ENCODE peak calls at places on chromosome 4, in six cellular contexts. One of them, this sample, is unnamed.

GRCh38 chr4:4339504-4340085 is 47.3 kb upstream of the NSG1 start:
- DNase-seq in epithelial cell of esophagus: peak; percentile 11
- DNase-seq in transverse colon: no peak
- DNase-seq in hepatocyte: peak; percentile 70
- DNase-seq in cardiac fibroblast: peak; percentile 75
- DNase-seq in IMR-90: peak; percentile 13
- DNase-seq in this sample: no peak

GRCh38 chr4:189124791-189125190 is 815.9 kb upstream of the FRG1 start:
- DNase-seq in epithelial cell of esophagus: no peak
- DNase-seq in transverse colon: no peak
- DNase-seq in hepatocyte: no peak
- DNase-seq in cardiac fibroblast: no peak
- DNase-seq in IMR-90: peak; percentile 24
- DNase-seq in this sample: no peak

GRCh38 chr4:109787807-109788206 is 14.0 kb downstream of the CFI start:
- DNase-seq in epithelial cell of esophagus: no peak
- DNase-seq in transverse colon: no peak
- DNase-seq in hepatocyte: no peak
- DNase-seq in cardiac fibroblast: no peak
- DNase-seq in IMR-90: no peak
- DNase-seq in this sample: no peak

GRCh38 chr4:85929926-85930325 is 429.9 kb downstream of the MAPK10 start:
- DNase-seq in epithelial cell of esophagus: no peak
- DNase-seq in transverse colon: peak; percentile 49
- DNase-seq in hepatocyte: peak; percentile 40
- DNase-seq in cardiac fibroblast: no peak
- DNase-seq in IMR-90: no peak
- DNase-seq in this sample: no peak

GRCh38 chr4:186591651-186592050 is 36.3 kb upstream of the MTNR1A start:
- DNase-seq in epithelial cell of esophagus: no peak
- DNase-seq in transverse colon: no peak
- DNase-seq in hepatocyte: no peak
- DNase-seq in cardiac fibroblast: no peak
- DNase-seq in IMR-90: no peak
- DNase-seq in this sample: no peak

GRCh38 chr4:75584067-75584466 is 28.2 kb downstream of the ODAPH start:
- DNase-seq in epithelial cell of esophagus: no peak
- DNase-seq in transverse colon: no peak
- DNase-seq in hepatocyte: no peak
- DNase-seq in cardiac fibroblast: peak; percentile 24
- DNase-seq in IMR-90: no peak
- DNase-seq in this sample: no peak

GRCh38 chr4:37953620-37954325 is 6.4 kb upstream of the PTTG2 start:
- DNase-seq in epithelial cell of esophagus: no peak
- DNase-seq in transverse colon: no peak
- DNase-seq in hepatocyte: no peak
- DNase-seq in cardiac fibroblast: peak; percentile 22
- DNase-seq in IMR-90: peak; percentile 64
- DNase-seq in this sample: no peak

GRCh38 chr4:99180367-99181169 is 36.5 kb upstream of the ADH4 start:
- DNase-seq in epithelial cell of esophagus: peak; percentile 87
- DNase-seq in transverse colon: no peak
- DNase-seq in hepatocyte: peak; percentile 26
- DNase-seq in cardiac fibroblast: peak; percentile 70
- DNase-seq in IMR-90: peak; percentile 83
- DNase-seq in this sample: peak; percentile 44

GRCh38 chr4:87114245-87115062 is 106.0 kb downstream of the KLHL8 start:
- DNase-seq in epithelial cell of esophagus: no peak
- DNase-seq in transverse colon: no peak
- DNase-seq in hepatocyte: no peak
- DNase-seq in cardiac fibroblast: no peak
- DNase-seq in IMR-90: no peak
- DNase-seq in this sample: no peak

GRCh38 chr4:185834088-185834487 is 22.1 kb upstream of the SORBS2 start:
- DNase-seq in epithelial cell of esophagus: no peak
- DNase-seq in transverse colon: no peak
- DNase-seq in hepatocyte: no peak
- DNase-seq in cardiac fibroblast: no peak
- DNase-seq in IMR-90: no peak
- DNase-seq in this sample: no peak

GRCh38 chr4:4182835-4183568 is 43.7 kb downstream of the OTOP1 start:
- DNase-seq in epithelial cell of esophagus: no peak
- DNase-seq in transverse colon: no peak
- DNase-seq in hepatocyte: peak; percentile 62
- DNase-seq in cardiac fibroblast: peak; percentile 17
- DNase-seq in IMR-90: no peak
- DNase-seq in this sample: no peak

GRCh38 chr4:154741877-154742851 is 1.6 kb upstream of the LRAT start:
- DNase-seq in epithelial cell of esophagus: no peak
- DNase-seq in transverse colon: no peak
- DNase-seq in hepatocyte: peak; percentile 32
- DNase-seq in cardiac fibroblast: peak; percentile 2
- DNase-seq in IMR-90: no peak
- DNase-seq in this sample: no peak

GRCh38 chr4:81519428-81519775 is 47.7 kb upstream of the RASGEF1B start:
- DNase-seq in epithelial cell of esophagus: no peak
- DNase-seq in transverse colon: no peak
- DNase-seq in hepatocyte: no peak
- DNase-seq in cardiac fibroblast: no peak
- DNase-seq in IMR-90: no peak
- DNase-seq in this sample: no peak

GRCh38 chr4:138655970-138656369 is 359.6 kb upstream of the NOCT start:
- DNase-seq in epithelial cell of esophagus: no peak
- DNase-seq in transverse colon: no peak
- DNase-seq in hepatocyte: no peak
- DNase-seq in cardiac fibroblast: no peak
- DNase-seq in IMR-90: no peak
- DNase-seq in this sample: no peak

GRCh38 chr4:73952352-73952751 is 29.5 kb downstream of the PF4 start:
- DNase-seq in epithelial cell of esophagus: no peak
- DNase-seq in transverse colon: no peak
- DNase-seq in hepatocyte: no peak
- DNase-seq in cardiac fibroblast: no peak
- DNase-seq in IMR-90: no peak
- DNase-seq in this sample: no peak

GRCh38 chr4:52106142-52106541 is 55.0 kb downstream of the SPATA18 start:
- DNase-seq in epithelial cell of esophagus: no peak
- DNase-seq in transverse colon: no peak
- DNase-seq in hepatocyte: no peak
- DNase-seq in cardiac fibroblast: no peak
- DNase-seq in IMR-90: no peak
- DNase-seq in this sample: no peak

GRCh38 chr4:64001229-64001898 is 407.9 kb downstream of the TECRL start:
- DNase-seq in epithelial cell of esophagus: no peak
- DNase-seq in transverse colon: no peak
- DNase-seq in hepatocyte: no peak
- DNase-seq in cardiac fibroblast: no peak
- DNase-seq in IMR-90: no peak
- DNase-seq in this sample: no peak

GRCh38 chr4:156575430-156576073 is 396.0 kb downstream of the PDGFC start:
- DNase-seq in epithelial cell of esophagus: peak; percentile 61
- DNase-seq in transverse colon: no peak
- DNase-seq in hepatocyte: no peak
- DNase-seq in cardiac fibroblast: peak; percentile 73
- DNase-seq in IMR-90: no peak
- DNase-seq in this sample: no peak

GRCh38 chr4:142222127-142222526 is 585.7 kb downstream of the IL15 start:
- DNase-seq in epithelial cell of esophagus: peak; percentile 41
- DNase-seq in transverse colon: no peak
- DNase-seq in hepatocyte: no peak
- DNase-seq in cardiac fibroblast: no peak
- DNase-seq in IMR-90: peak; percentile 24
- DNase-seq in this sample: no peak

GRCh38 chr4:67896421-67897065 is 12.7 kb upstream of the TMPRSS11D start:
- DNase-seq in epithelial cell of esophagus: no peak
- DNase-seq in transverse colon: no peak
- DNase-seq in hepatocyte: no peak
- DNase-seq in cardiac fibroblast: no peak
- DNase-seq in IMR-90: no peak
- DNase-seq in this sample: no peak

GRCh38 chr4:84856468-84856867 is 110.0 kb downstream of the WDFY3 start:
- DNase-seq in epithelial cell of esophagus: no peak
- DNase-seq in transverse colon: no peak
- DNase-seq in hepatocyte: no peak
- DNase-seq in cardiac fibroblast: no peak
- DNase-seq in IMR-90: no peak
- DNase-seq in this sample: no peak

GRCh38 chr4:2964077-2964471 is 703 bp downstream of the GRK4 start:
- DNase-seq in epithelial cell of esophagus: no peak
- DNase-seq in transverse colon: no peak
- DNase-seq in hepatocyte: no peak
- DNase-seq in cardiac fibroblast: no peak
- DNase-seq in IMR-90: no peak
- DNase-seq in this sample: no peak

GRCh38 chr4:180422989-180423766 is 1820.0 kb upstream of the TENM3 start:
- DNase-seq in epithelial cell of esophagus: no peak
- DNase-seq in transverse colon: no peak
- DNase-seq in hepatocyte: no peak
- DNase-seq in cardiac fibroblast: no peak
- DNase-seq in IMR-90: no peak
- DNase-seq in this sample: no peak

GRCh38 chr4:177309525-177310371 is at the start of gene NEIL3:
- DNase-seq in epithelial cell of esophagus: peak; percentile 90
- DNase-seq in transverse colon: peak; percentile 94
- DNase-seq in hepatocyte: peak; percentile 95
- DNase-seq in cardiac fibroblast: peak; percentile 94
- DNase-seq in IMR-90: peak; percentile 79
- DNase-seq in this sample: peak; percentile 35

GRCh38 chr4:88985088-88985779 is 71.8 kb downstream of the FAM13A start:
- DNase-seq in epithelial cell of esophagus: peak; percentile 46
- DNase-seq in transverse colon: no peak
- DNase-seq in hepatocyte: no peak
- DNase-seq in cardiac fibroblast: peak; percentile 84
- DNase-seq in IMR-90: peak; percentile 89
- DNase-seq in this sample: peak; percentile 55

GRCh38 chr4:112766422-112766821 is 129.5 kb downstream of the LARP7 start:
- DNase-seq in epithelial cell of esophagus: peak; percentile 49
- DNase-seq in transverse colon: no peak
- DNase-seq in hepatocyte: peak; percentile 49
- DNase-seq in cardiac fibroblast: peak; percentile 48
- DNase-seq in IMR-90: peak; percentile 17
- DNase-seq in this sample: peak; percentile 1
- TF ChIP-seq CTCF in epithelial cell of esophagus: peak; percentile 61
- TF ChIP-seq CTCF in transverse colon: no peak
- TF ChIP-seq CTCF in hepatocyte: peak; percentile 54
- TF ChIP-seq CTCF in cardiac fibroblast: peak; percentile 56
- TF ChIP-seq CTCF in IMR-90: peak; percentile 39
- TF ChIP-seq CTCF in this sample: peak; percentile 65

DNA sequence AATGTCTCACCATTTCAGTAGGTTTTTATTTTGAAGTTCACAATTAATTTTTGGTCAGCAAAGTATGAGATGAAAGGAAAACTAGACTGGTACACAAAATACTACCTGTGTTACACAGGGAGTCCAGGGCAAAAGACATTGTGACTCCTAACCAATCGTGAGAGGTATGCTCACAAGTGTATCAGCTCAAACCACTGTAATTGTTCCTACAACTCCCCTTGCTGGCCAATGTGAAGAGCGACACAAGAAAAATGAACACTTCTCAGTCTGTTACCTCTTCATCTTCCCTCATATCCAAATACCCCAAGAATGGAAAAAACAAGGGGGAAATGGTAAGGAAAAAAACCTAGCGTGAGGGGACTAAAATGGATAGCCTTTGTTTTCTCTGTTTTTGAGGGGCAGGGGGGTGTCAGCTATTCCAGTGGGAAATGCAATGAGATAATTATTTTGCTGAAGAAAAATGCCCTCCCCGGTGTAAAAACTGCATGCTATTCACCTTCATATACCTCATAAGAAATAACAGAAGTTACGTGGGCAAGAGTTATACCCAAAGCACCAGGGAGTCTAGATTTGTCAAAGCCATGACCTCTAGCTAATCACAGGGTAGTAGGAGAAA is 30.6 kb upstream of the NSUN7 start:
- DNase-seq in epithelial cell of esophagus: peak; percentile 80
- DNase-seq in transverse colon: no peak
- DNase-seq in hepatocyte: peak; percentile 79
- DNase-seq in cardiac fibroblast: peak; percentile 76
- DNase-seq in IMR-90: peak; percentile 64
- DNase-seq in this sample: peak; percentile 37
- TF ChIP-seq CTCF in epithelial cell of esophagus: peak; percentile 82
- TF ChIP-seq CTCF in transverse colon: peak; percentile 31
- TF ChIP-seq CTCF in hepatocyte: peak; percentile 74
- TF ChIP-seq CTCF in cardiac fibroblast: peak; percentile 54
- TF ChIP-seq CTCF in IMR-90: peak; percentile 60
- TF ChIP-seq CTCF in this sample: peak; percentile 74

DNA sequence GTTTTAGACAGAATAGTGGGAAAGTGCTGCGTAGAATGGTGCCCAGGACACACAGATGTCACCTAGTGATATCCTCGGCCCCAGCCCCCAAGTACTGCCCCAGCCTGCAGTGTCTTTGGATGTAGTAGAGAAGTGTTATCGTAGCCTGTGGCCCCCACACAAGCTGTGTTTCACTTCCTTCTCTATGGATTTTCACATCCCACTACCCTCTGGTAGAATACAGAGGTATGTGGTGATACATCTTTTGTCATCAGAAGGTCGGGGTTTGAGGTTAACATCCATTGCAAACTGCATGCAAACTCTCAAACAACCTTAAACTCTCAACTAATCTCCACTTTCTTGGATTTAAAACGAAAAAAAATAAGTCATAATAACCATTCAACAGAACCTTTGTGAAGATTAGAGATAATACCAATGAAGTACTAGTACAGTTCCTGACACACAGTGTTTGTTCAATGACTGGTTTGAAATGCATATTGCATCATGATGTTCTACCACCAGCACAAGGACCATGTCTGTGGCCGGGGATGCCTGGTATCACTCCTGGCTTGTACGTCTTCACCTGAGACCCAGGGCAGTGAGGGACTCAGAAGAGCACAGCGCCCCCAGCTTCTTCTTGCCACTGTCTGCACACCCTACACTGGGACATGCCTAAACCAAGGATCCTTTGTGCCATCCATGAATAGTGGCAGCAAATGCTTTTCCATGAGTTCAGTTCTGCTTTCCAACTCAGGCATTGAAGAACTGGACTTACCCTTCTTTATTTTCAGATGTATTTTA is 267.3 kb downstream of the DCTD start:
- DNase-seq in epithelial cell of esophagus: no peak
- DNase-seq in transverse colon: no peak
- DNase-seq in hepatocyte: no peak
- DNase-seq in cardiac fibroblast: no peak
- DNase-seq in IMR-90: peak; percentile 68
- DNase-seq in this sample: no peak
- TF ChIP-seq CTCF in epithelial cell of esophagus: no peak
- TF ChIP-seq CTCF in transverse colon: no peak
- TF ChIP-seq CTCF in hepatocyte: no peak
- TF ChIP-seq CTCF in cardiac fibroblast: no peak
- TF ChIP-seq CTCF in IMR-90: no peak
- TF ChIP-seq CTCF in this sample: no peak

GRCh38 chr4:29805871-29806480 is 914.2 kb upstream of the PCDH7 start:
- DNase-seq in epithelial cell of esophagus: no peak
- DNase-seq in transverse colon: no peak
- DNase-seq in hepatocyte: no peak
- DNase-seq in cardiac fibroblast: no peak
- DNase-seq in IMR-90: no peak
- DNase-seq in this sample: no peak

DNA sequence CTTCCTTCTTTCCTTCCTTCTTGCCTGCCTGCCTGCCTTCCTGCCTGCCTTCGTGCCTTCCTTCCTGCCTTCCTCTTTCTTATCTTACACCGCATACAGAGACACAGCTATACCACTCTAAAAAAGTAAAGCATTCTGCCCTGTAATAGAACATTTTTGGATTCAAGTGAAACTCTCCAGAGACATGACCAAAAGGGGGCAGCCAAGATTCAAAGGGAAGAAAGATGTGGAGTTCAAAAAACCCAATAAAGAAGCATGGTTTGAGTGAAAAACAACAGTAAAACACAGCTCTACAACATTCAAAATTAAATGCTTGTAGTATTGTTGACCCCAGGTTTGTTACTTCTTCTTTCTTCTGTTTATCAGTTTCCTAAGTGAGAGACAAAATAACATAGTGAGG is 914.9 kb upstream of the PCDH7 start:
- DNase-seq in epithelial cell of esophagus: no peak
- DNase-seq in transverse colon: no peak
- DNase-seq in hepatocyte: peak; percentile 14
- DNase-seq in cardiac fibroblast: no peak
- DNase-seq in IMR-90: peak; percentile 2
- DNase-seq in this sample: no peak
- TF ChIP-seq CTCF in epithelial cell of esophagus: peak; percentile 23
- TF ChIP-seq CTCF in transverse colon: no peak
- TF ChIP-seq CTCF in hepatocyte: peak; percentile 28
- TF ChIP-seq CTCF in cardiac fibroblast: no peak
- TF ChIP-seq CTCF in IMR-90: no peak
- TF ChIP-seq CTCF in this sample: peak; percentile 44